ENCODE peak calls at places on chromosomes 12 and 14, in seven cellular contexts. O is AG10803, B is astrocyte of the spinal cord, M is breast epithelium, F is fibroblast of pulmonary artery, Z is endothelial cell, K is heart right ventricle. X is an unnamed sample.
A peak's percentile ranks its signal among the peaks of the same experiment; 100 is the strongest.

GRCh38 chr14:34463598-34463961 is 1.5 kb upstream of the SPTSSA start:
- DNase-seq in O (no peak), B (no peak), M (no peak), F (no peak), Z (no peak), K (no peak), X (no peak)

GRCh38 chr12:27635349-27635972 is 60.8 kb upstream of the REP15 start:
- DNase-seq in O (peak; percentile 73), B (peak; percentile 67), M (no peak), F (peak; percentile 78), Z (no peak), K (no peak), X (no peak)

GRCh38 chr14:77752266-77752665 is 8.7 kb downstream of the SNW1 start:
- DNase-seq in O (no peak), B (no peak), M (no peak), F (no peak), Z (no peak), K (no peak), X (no peak)

GRCh38 chr12:82781288-82782078 is 94.8 kb downstream of the TMTC2 start:
- DNase-seq in O (no peak), B (no peak), M (no peak), F (no peak), Z (no peak), K (no peak), X (no peak)

GRCh38 chr12:118853634-118854033 is 127.7 kb upstream of the SRRM4 start:
- DNase-seq in O (no peak), B (no peak), M (no peak), F (no peak), Z (peak; percentile 6), K (no peak), X (no peak)

GRCh38 chr12:50052544-50052943 is 4.9 kb upstream of the ASIC1 start:
- DNase-seq in O (no peak), B (no peak), M (no peak), F (no peak), Z (no peak), K (no peak), X (no peak)

GRCh38 chr12:77837876-77838291 is 7.2 kb downstream of the NAV3 start:
- DNase-seq in O (peak; percentile 50), B (no peak), M (no peak), F (peak; percentile 44), Z (no peak), K (peak; percentile 57), X (no peak)

GRCh38 chr14:92867246-92867925 is 55.6 kb upstream of the CHGA start:
- DNase-seq in O (no peak), B (no peak), M (no peak), F (no peak), Z (no peak), K (no peak), X (no peak)

GRCh38 chr12:132074216-132074615 is 69.9 kb downstream of the DDX51 start:
- DNase-seq in O (no peak), B (no peak), M (no peak), F (no peak), Z (no peak), K (no peak), X (no peak)

GRCh38 chr12:123436017-123436964 is at the start of gene RILPL2:
- DNase-seq in O (peak; percentile 83), B (peak; percentile 69), M (peak; percentile 92), F (peak; percentile 88), Z (peak; percentile 73), K (peak; percentile 91), X (peak; percentile 55)

GRCh38 chr12:47825239-47825639 is 5.5 kb upstream of the HDAC7 start:
- DNase-seq in O (no peak), B (no peak), M (no peak), F (no peak), Z (no peak), K (no peak), X (no peak)

GRCh38 chr14:64704145-64704742 is at the start of gene PLEKHG3:
- DNase-seq in O (peak; percentile 68), B (peak; percentile 75), M (peak; percentile 90), F (peak; percentile 72), Z (peak; percentile 66), K (peak; percentile 80), X (no peak)

GRCh38 chr12:8647968-8648367 is 14.7 kb downstream of the MFAP5 start:
- DNase-seq in O (no peak), B (no peak), M (no peak), F (no peak), Z (no peak), K (no peak), X (no peak)

GRCh38 chr14:32637582-32637981 is 301.1 kb upstream of the NPAS3 start:
- DNase-seq in O (no peak), B (no peak), M (no peak), F (peak; percentile 22), Z (no peak), K (no peak), X (no peak)

GRCh38 chr14:91317381-91318313 is 73.1 kb upstream of the GPR68 start:
- DNase-seq in O (no peak), B (no peak), M (peak; percentile 76), F (peak; percentile 58), Z (no peak), K (peak; percentile 71), X (no peak)
- TF ChIP-seq CTCF in O (no peak), B (no peak), M (no peak), F (peak; percentile 26), Z (no peak), K (peak; percentile 42), X (no peak)

DNA sequence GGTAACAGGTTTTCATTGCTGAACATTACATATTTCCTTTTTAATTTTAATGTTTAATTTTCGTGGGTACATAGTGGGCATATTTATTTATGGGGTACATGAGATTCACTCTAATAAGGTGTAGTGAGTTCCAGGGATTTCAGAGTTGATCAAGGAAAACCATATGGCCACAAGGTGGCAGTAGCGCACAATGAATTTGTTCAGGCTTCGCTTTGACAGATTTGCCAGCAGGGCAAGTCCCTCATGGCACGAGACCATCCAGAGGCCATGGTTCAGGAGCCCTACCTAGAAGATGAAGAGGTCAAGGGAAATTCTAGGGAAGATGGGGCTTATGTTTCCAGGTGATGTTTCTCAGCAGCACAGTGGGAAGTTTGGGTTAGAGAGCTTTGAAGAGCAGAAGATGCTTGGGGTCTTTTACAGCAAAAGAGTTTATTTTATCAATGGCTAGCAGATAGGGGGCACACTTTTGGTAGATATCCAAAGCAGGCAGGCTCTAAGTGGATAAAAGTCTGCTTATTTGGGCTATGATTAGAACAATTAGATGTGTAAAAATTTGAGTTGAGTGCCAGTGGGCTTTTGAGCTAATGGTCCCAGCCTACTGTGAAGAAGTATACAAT is 1004.4 kb downstream of the AACS start:
- DNase-seq in O (peak; percentile 15), B (peak; percentile 73), M (no peak), F (peak; percentile 77), Z (peak; percentile 13), K (no peak), X (no peak)
- TF ChIP-seq CTCF in O (peak; percentile 52), B (peak; percentile 63), M (no peak), F (peak; percentile 63), Z (peak; percentile 44), K (peak; percentile 52), X (no peak)

GRCh38 chr14:88164906-88165534 is 158.0 kb downstream of the KCNK10 start:
- DNase-seq in O (no peak), B (no peak), M (no peak), F (no peak), Z (no peak), K (no peak), X (no peak)
- TF ChIP-seq CTCF in O (no peak), B (no peak), M (no peak), F (no peak), Z (no peak), K (no peak), X (no peak)

GRCh38 chr12:31011746-31012567 is 61.7 kb upstream of the DDX11 start:
- DNase-seq in O (no peak), B (no peak), M (no peak), F (no peak), Z (no peak), K (no peak), X (no peak)
- TF ChIP-seq CTCF in O (peak; percentile 23), B (peak; percentile 27), M (no peak), F (peak; percentile 30), Z (no peak), K (no peak), X (no peak)

GRCh38 chr14:50039734-50040400 is 76.5 kb downstream of the VCPKMT start:
- DNase-seq in O (peak; percentile 76), B (peak; percentile 45), M (peak; percentile 71), F (peak; percentile 63), Z (no peak), K (no peak), X (no peak)

GRCh38 chr14:50039120-50039517 is 77.3 kb downstream of the VCPKMT start:
- DNase-seq in O (no peak), B (no peak), M (no peak), F (no peak), Z (no peak), K (no peak), X (no peak)

GRCh38 chr14:50037240-50037639 is 79.1 kb downstream of the VCPKMT start:
- DNase-seq in O (no peak), B (no peak), M (no peak), F (no peak), Z (no peak), K (no peak), X (no peak)

GRCh38 chr14:50037837-50038236 is 78.5 kb downstream of the VCPKMT start:
- DNase-seq in O (no peak), B (no peak), M (no peak), F (no peak), Z (no peak), K (peak; percentile 35), X (no peak)

DNA sequence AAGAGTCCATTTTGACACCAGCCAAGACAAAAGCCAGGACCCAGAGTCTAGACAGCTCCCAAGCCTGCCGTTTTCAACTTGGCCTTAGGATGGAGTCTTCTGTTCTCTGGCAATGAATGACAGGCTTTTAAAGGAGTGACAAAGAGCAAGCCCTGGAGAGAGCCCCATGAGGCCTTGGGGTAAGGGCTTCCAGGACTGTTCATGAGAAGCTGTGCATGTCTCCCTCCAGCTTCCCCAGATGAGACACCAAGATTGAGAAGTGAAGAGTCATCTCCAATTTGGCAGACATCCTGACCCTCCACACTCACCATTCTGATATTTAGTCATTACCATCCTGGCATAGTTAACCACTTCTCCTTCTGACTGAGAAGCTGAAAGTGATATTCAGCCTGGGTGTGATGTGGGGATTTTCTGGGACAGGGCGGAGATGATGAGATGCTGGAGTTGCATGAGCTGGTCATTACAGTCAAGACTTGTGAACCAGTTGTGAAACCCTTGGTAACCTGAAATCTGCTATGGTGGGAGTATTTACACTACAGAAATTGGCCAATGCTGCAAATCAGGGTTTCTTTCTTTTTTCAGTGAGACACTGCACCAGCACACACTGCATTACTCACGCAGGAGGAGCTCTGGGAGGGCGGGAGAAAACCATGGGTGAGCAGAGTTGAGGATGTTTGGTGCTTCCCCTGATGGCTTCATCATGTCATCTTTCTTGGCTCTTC is 77.8 kb downstream of the VCPKMT start:
- DNase-seq in O (peak; percentile 98), B (peak; percentile 93), M (no peak), F (peak; percentile 75), Z (no peak), K (no peak), X (peak; percentile 19)
- TF ChIP-seq CTCF in O (peak; percentile 27), B (no peak), M (no peak), F (no peak), Z (no peak), K (no peak), X (no peak)

GRCh38 chr12:76555226-76555767 is 4.3 kb downstream of the OSBPL8 start:
- DNase-seq in O (peak; percentile 50), B (no peak), M (no peak), F (no peak), Z (no peak), K (no peak), X (no peak)
- TF ChIP-seq CTCF in O (peak; percentile 37), B (peak; percentile 1), M (no peak), F (peak; percentile 13), Z (no peak), K (peak; percentile 20), X (no peak)

GRCh38 chr12:59444932-59445331 is 150.9 kb upstream of the SLC16A7 start:
- DNase-seq in O (peak; percentile 25), B (peak; percentile 9), M (no peak), F (peak; percentile 33), Z (no peak), K (no peak), X (no peak)
- TF ChIP-seq CTCF in O (peak; percentile 41), B (peak; percentile 26), M (no peak), F (peak; percentile 19), Z (no peak), K (peak; percentile 53), X (no peak)